ENCODE peak calls at places on chromosomes 13 and 19, in four cellular contexts. One of them, this sample, is unnamed.

GRCh38 chr19:57406516-57407123 is 4.3 kb upstream of the ZNF17 start:
- DNase-seq in gastrocnemius medialis: no peak
- DNase-seq in Peyer's patch: peak
- DNase-seq in NB4: peak
- DNase-seq in this sample: peak

GRCh38 chr13:93420206-93420605 is 193.6 kb downstream of the GPC6 start:
- DNase-seq in gastrocnemius medialis: no peak
- DNase-seq in Peyer's patch: no peak
- DNase-seq in NB4: no peak
- DNase-seq in this sample: no peak

GRCh38 chr19:51735759-51736449 is 12.1 kb upstream of the HAS1 start:
- DNase-seq in gastrocnemius medialis: peak
- DNase-seq in Peyer's patch: peak
- DNase-seq in NB4: peak
- DNase-seq in this sample: no peak

GRCh38 chr13:44756411-44756810 is 180.3 kb upstream of the TSC22D1 start:
- DNase-seq in gastrocnemius medialis: no peak
- DNase-seq in Peyer's patch: no peak
- DNase-seq in NB4: no peak
- DNase-seq in this sample: no peak

GRCh38 chr19:9958451-9958850 is 22.1 kb upstream of the OLFM2 start:
- DNase-seq in gastrocnemius medialis: no peak
- DNase-seq in Peyer's patch: no peak
- DNase-seq in NB4: no peak
- DNase-seq in this sample: no peak

GRCh38 chr19:45774765-45775164 is 5.7 kb upstream of the SIX5 start:
- DNase-seq in gastrocnemius medialis: no peak
- DNase-seq in Peyer's patch: no peak
- DNase-seq in NB4: no peak
- DNase-seq in this sample: no peak

GRCh38 chr13:112210401-112210800 is 143.5 kb downstream of the SOX1 start:
- DNase-seq in gastrocnemius medialis: no peak
- DNase-seq in Peyer's patch: no peak
- DNase-seq in NB4: no peak
- DNase-seq in this sample: no peak

GRCh38 chr19:16581145-16581970 is 9.1 kb upstream of the SLC35E1 start:
- DNase-seq in gastrocnemius medialis: peak
- DNase-seq in Peyer's patch: no peak
- DNase-seq in NB4: no peak
- DNase-seq in this sample: peak

GRCh38 chr13:114196629-114197028 is 17.6 kb downstream of the CFAP97D2 start:
- DNase-seq in gastrocnemius medialis: no peak
- DNase-seq in Peyer's patch: no peak
- DNase-seq in NB4: no peak
- DNase-seq in this sample: no peak

GRCh38 chr13:113598081-113598410 is 13.5 kb downstream of the TFDP1 start:
- DNase-seq in gastrocnemius medialis: no peak
- DNase-seq in Peyer's patch: no peak
- DNase-seq in NB4: no peak
- DNase-seq in this sample: no peak

GRCh38 chr19:18029617-18030338 is 21.8 kb downstream of the ARRDC2 start:
- DNase-seq in gastrocnemius medialis: peak
- DNase-seq in Peyer's patch: peak
- DNase-seq in NB4: no peak
- DNase-seq in this sample: peak

GRCh38 chr19:15418112-15418587 is 638 bp downstream of the AKAP8L start:
- DNase-seq in gastrocnemius medialis: no peak
- DNase-seq in Peyer's patch: no peak
- DNase-seq in NB4: no peak
- DNase-seq in this sample: no peak

GRCh38 chr13:20594276-20594675 is 27.3 kb downstream of the IFT88 start:
- DNase-seq in gastrocnemius medialis: no peak
- DNase-seq in Peyer's patch: no peak
- DNase-seq in NB4: no peak
- DNase-seq in this sample: no peak

GRCh38 chr19:14404322-14404721 is 14.8 kb downstream of the DDX39A start:
- DNase-seq in gastrocnemius medialis: no peak
- DNase-seq in Peyer's patch: no peak
- DNase-seq in NB4: no peak
- DNase-seq in this sample: no peak

GRCh38 chr19:56692496-56692895 is 20.9 kb upstream of the ZNF835 start:
- DNase-seq in gastrocnemius medialis: no peak
- DNase-seq in Peyer's patch: no peak
- DNase-seq in NB4: no peak
- DNase-seq in this sample: no peak

GRCh38 chr19:53849237-53849676 is 18.4 kb upstream of the MYADM start:
- DNase-seq in gastrocnemius medialis: no peak
- DNase-seq in Peyer's patch: no peak
- DNase-seq in NB4: peak
- DNase-seq in this sample: no peak

GRCh38 chr19:1360818-1361461 is 22.8 kb upstream of the NDUFS7 start:
- DNase-seq in gastrocnemius medialis: no peak
- DNase-seq in Peyer's patch: peak
- DNase-seq in NB4: peak
- DNase-seq in this sample: no peak

GRCh38 chr19:30309983-30310805 is 62.0 kb upstream of the ZNF536 start:
- DNase-seq in gastrocnemius medialis: no peak
- DNase-seq in Peyer's patch: no peak
- DNase-seq in NB4: no peak
- DNase-seq in this sample: no peak

GRCh38 chr19:12052571-12053169 is at the start of gene ZNF878:
- DNase-seq in gastrocnemius medialis: peak
- DNase-seq in Peyer's patch: peak
- DNase-seq in NB4: peak
- DNase-seq in this sample: peak

GRCh38 chr13:40779796-40780285 is 8.9 kb upstream of the MRPS31 start:
- DNase-seq in gastrocnemius medialis: no peak
- DNase-seq in Peyer's patch: no peak
- DNase-seq in NB4: no peak
- DNase-seq in this sample: no peak

GRCh38 chr19:40321076-40321475 is 27.1 kb downstream of the C19orf47 start:
- DNase-seq in gastrocnemius medialis: no peak
- DNase-seq in Peyer's patch: no peak
- DNase-seq in NB4: no peak
- DNase-seq in this sample: no peak

GRCh38 chr13:47277774-47278173 is 380.9 kb upstream of the HTR2A start:
- DNase-seq in gastrocnemius medialis: no peak
- DNase-seq in Peyer's patch: no peak
- DNase-seq in NB4: peak
- DNase-seq in this sample: no peak

GRCh38 chr19:14370169-14370998 is 10.9 kb upstream of the ADGRE5 start:
- DNase-seq in gastrocnemius medialis: no peak
- DNase-seq in Peyer's patch: peak
- DNase-seq in NB4: peak
- DNase-seq in this sample: no peak

GRCh38 chr13:20474515-20474914 is 51.1 kb downstream of the CRYL1 start:
- DNase-seq in gastrocnemius medialis: no peak
- DNase-seq in Peyer's patch: no peak
- DNase-seq in NB4: no peak
- DNase-seq in this sample: no peak

GRCh38 chr19:36514012-36514612 is 14.0 kb downstream of the ZNF260 start:
- DNase-seq in gastrocnemius medialis: no peak
- DNase-seq in Peyer's patch: no peak
- DNase-seq in NB4: no peak
- DNase-seq in this sample: no peak

GRCh38 chr13:33204130-33204927 is 81.2 kb downstream of the STARD13 start:
- DNase-seq in gastrocnemius medialis: peak
- DNase-seq in Peyer's patch: peak
- DNase-seq in NB4: no peak
- DNase-seq in this sample: no peak

GRCh38 chr13:67299731-67300130 is 69.6 kb upstream of the PCDH9 start:
- DNase-seq in gastrocnemius medialis: no peak
- DNase-seq in Peyer's patch: no peak
- DNase-seq in NB4: no peak
- DNase-seq in this sample: no peak

GRCh38 chr13:110818747-110819146 is 96.1 kb downstream of the ANKRD10 start:
- DNase-seq in gastrocnemius medialis: no peak
- DNase-seq in Peyer's patch: no peak
- DNase-seq in NB4: no peak
- DNase-seq in this sample: no peak

GRCh38 chr19:56566904-56567273 is 379 bp upstream of the ZNF470 start:
- DNase-seq in gastrocnemius medialis: peak
- DNase-seq in Peyer's patch: peak
- DNase-seq in NB4: peak
- DNase-seq in this sample: peak

GRCh38 chr19:3980353-3981251 is 4.7 kb downstream of the EEF2 start:
- DNase-seq in gastrocnemius medialis: no peak
- DNase-seq in Peyer's patch: no peak
- DNase-seq in NB4: no peak
- DNase-seq in this sample: no peak

GRCh38 chr19:3979289-3979673 is 6.0 kb downstream of the EEF2 start:
- DNase-seq in gastrocnemius medialis: no peak
- DNase-seq in Peyer's patch: no peak
- DNase-seq in NB4: no peak
- DNase-seq in this sample: no peak

GRCh38 chr19:3981373-3981735 is 3.9 kb downstream of the EEF2 start:
- DNase-seq in gastrocnemius medialis: no peak
- DNase-seq in Peyer's patch: no peak
- DNase-seq in NB4: peak
- DNase-seq in this sample: no peak

GRCh38 chr19:3978145-3978544 is 7.1 kb downstream of the EEF2 start:
- DNase-seq in gastrocnemius medialis: no peak
- DNase-seq in Peyer's patch: no peak
- DNase-seq in NB4: no peak
- DNase-seq in this sample: no peak

DNA sequence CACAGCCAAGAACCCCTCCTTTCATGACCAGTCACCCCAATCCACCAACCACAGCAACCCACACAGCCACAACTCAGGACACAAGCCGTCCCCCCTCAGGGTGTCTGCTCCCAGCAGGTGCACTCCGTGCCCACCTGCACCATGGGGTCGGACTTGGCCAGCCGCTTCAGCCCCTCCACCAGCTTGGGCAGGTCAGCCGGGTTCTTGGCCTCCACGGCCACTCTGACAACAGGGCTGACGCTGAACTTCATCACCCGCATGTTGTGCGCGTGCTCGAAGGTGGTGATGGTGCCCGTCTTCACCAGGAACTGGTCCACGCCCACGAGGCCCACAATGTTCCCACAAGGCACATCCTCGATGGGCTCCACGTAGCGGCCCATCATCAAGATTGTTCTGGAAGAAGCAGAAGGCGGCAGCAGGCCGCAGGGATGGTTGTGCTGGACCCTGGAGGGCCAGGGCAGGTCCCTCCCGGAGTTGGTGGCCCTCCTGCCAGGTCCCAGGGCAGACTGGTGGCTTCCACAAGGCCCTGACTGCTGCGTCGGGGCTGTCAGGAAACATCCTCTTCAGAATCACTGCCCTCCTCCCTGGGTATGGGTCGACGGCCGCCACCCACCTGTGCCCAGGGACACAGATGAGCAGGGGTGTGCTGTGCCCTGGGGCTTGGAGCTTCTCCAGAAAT is 5.5 kb downstream of the EEF2 start:
- DNase-seq in gastrocnemius medialis: no peak
- DNase-seq in Peyer's patch: no peak
- DNase-seq in NB4: peak
- DNase-seq in this sample: no peak
- TF ChIP-seq POLR2A in gastrocnemius medialis: no peak
- TF ChIP-seq POLR2A in Peyer's patch: no peak
- TF ChIP-seq POLR2A in NB4: peak
- TF ChIP-seq POLR2A in this sample: no peak

GRCh38 chr13:31046711-31047279 is 114.3 kb downstream of the TEX26 start:
- DNase-seq in gastrocnemius medialis: no peak
- DNase-seq in Peyer's patch: peak
- DNase-seq in NB4: no peak
- DNase-seq in this sample: no peak
- TF ChIP-seq POLR2A in gastrocnemius medialis: no peak
- TF ChIP-seq POLR2A in Peyer's patch: no peak
- TF ChIP-seq POLR2A in NB4: no peak
- TF ChIP-seq POLR2A in this sample: no peak

GRCh38 chr19:2629491-2630351 is 72.8 kb downstream of the GNG7 start:
- DNase-seq in gastrocnemius medialis: no peak
- DNase-seq in Peyer's patch: peak
- DNase-seq in NB4: peak
- DNase-seq in this sample: no peak

GRCh38 chr19:2628597-2628996 is 73.9 kb downstream of the GNG7 start:
- DNase-seq in gastrocnemius medialis: no peak
- DNase-seq in Peyer's patch: no peak
- DNase-seq in NB4: no peak
- DNase-seq in this sample: no peak

GRCh38 chr19:2625434-2625833 is 77.1 kb downstream of the GNG7 start:
- DNase-seq in gastrocnemius medialis: no peak
- DNase-seq in Peyer's patch: peak
- DNase-seq in NB4: no peak
- DNase-seq in this sample: no peak

GRCh38 chr19:2627855-2628254 is 74.6 kb downstream of the GNG7 start:
- DNase-seq in gastrocnemius medialis: no peak
- DNase-seq in Peyer's patch: no peak
- DNase-seq in NB4: no peak
- DNase-seq in this sample: no peak

GRCh38 chr19:2627319-2627829 is 75.1 kb downstream of the GNG7 start:
- DNase-seq in gastrocnemius medialis: peak
- DNase-seq in Peyer's patch: peak
- DNase-seq in NB4: peak
- DNase-seq in this sample: no peak
- TF ChIP-seq POLR2A in gastrocnemius medialis: peak
- TF ChIP-seq POLR2A in Peyer's patch: peak
- TF ChIP-seq POLR2A in NB4: no peak
- TF ChIP-seq POLR2A in this sample: no peak

GRCh38 chr19:31383553-31383952 is 34.3 kb upstream of the TSHZ3 start:
- DNase-seq in gastrocnemius medialis: no peak
- DNase-seq in Peyer's patch: no peak
- DNase-seq in NB4: no peak
- DNase-seq in this sample: no peak

GRCh38 chr19:31378404-31378803 is 29.2 kb upstream of the TSHZ3 start:
- DNase-seq in gastrocnemius medialis: no peak
- DNase-seq in Peyer's patch: peak
- DNase-seq in NB4: no peak
- DNase-seq in this sample: no peak

GRCh38 chr19:31372245-31372781 is 23.1 kb upstream of the TSHZ3 start:
- DNase-seq in gastrocnemius medialis: no peak
- DNase-seq in Peyer's patch: no peak
- DNase-seq in NB4: no peak
- DNase-seq in this sample: no peak

GRCh38 chr19:31380854-31381253 is 31.6 kb upstream of the TSHZ3 start:
- DNase-seq in gastrocnemius medialis: no peak
- DNase-seq in Peyer's patch: no peak
- DNase-seq in NB4: no peak
- DNase-seq in this sample: no peak

GRCh38 chr19:31377736-31378135 is 28.5 kb upstream of the TSHZ3 start:
- DNase-seq in gastrocnemius medialis: no peak
- DNase-seq in Peyer's patch: no peak
- DNase-seq in NB4: no peak
- DNase-seq in this sample: no peak
- TF ChIP-seq POLR2A in gastrocnemius medialis: no peak
- TF ChIP-seq POLR2A in Peyer's patch: no peak
- TF ChIP-seq POLR2A in NB4: no peak
- TF ChIP-seq POLR2A in this sample: no peak

GRCh38 chr13:55029280-55029679 is 2000.7 kb downstream of the OLFM4 start:
- DNase-seq in gastrocnemius medialis: no peak
- DNase-seq in Peyer's patch: no peak
- DNase-seq in NB4: no peak
- DNase-seq in this sample: no peak
- TF ChIP-seq POLR2A in gastrocnemius medialis: no peak
- TF ChIP-seq POLR2A in Peyer's patch: no peak
- TF ChIP-seq POLR2A in NB4: no peak
- TF ChIP-seq POLR2A in this sample: no peak

GRCh38 chr13:26221721-26222522 is at the start of gene RNF6:
- DNase-seq in gastrocnemius medialis: peak
- DNase-seq in Peyer's patch: peak
- DNase-seq in NB4: peak
- DNase-seq in this sample: peak
- TF ChIP-seq POLR2A in gastrocnemius medialis: peak
- TF ChIP-seq POLR2A in Peyer's patch: peak
- TF ChIP-seq POLR2A in NB4: peak
- TF ChIP-seq POLR2A in this sample: peak